ENCODE peak calls at places on chromosome X, in five cellular contexts. P is transverse colon; F is GOT3; N is stimulated activated CD4-positive, alpha-beta T cell treated with anti-CD3 and anti-CD28 coated beads, Interleukin-1b, Interleukin-23, amount 100 ng/mL, for 48 hours; V is GM23248. A is an unnamed sample.

GRCh38 chrX:274904-275475 is 6.2 kb upstream of the PLCXD1 start:
- DNase-seq in P (peak), F (no peak), N (no peak), V (no peak), A (no peak)

GRCh38 chrX:13940646-13941045 is 89.0 kb downstream of the GEMIN8 start:
- DNase-seq in P (no peak), F (no peak), N (no peak), V (no peak), A (no peak)

GRCh38 chrX:118062048-118062789 is 54.4 kb downstream of the KLHL13 start:
- DNase-seq in P (no peak), F (no peak), N (no peak), V (no peak), A (no peak)

GRCh38 chrX:47898024-47898423 is 61.3 kb downstream of the ZNF81 start:
- DNase-seq in P (no peak), F (no peak), N (no peak), V (no peak), A (no peak)

GRCh38 chrX:102599950-102600579 is 750 bp downstream of the ARMCX5 start:
- DNase-seq in P (no peak), F (no peak), N (no peak), V (peak), A (no peak)

GRCh38 chrX:35101901-35102300 is 159.3 kb downstream of the FAM47B start:
- DNase-seq in P (no peak), F (no peak), N (no peak), V (no peak), A (no peak)

GRCh38 chrX:86946569-86946968 is 571.0 kb upstream of the KLHL4 start:
- DNase-seq in P (no peak), F (no peak), N (no peak), V (peak), A (no peak)

GRCh38 chrX:13373027-13373806 is 53.4 kb upstream of the ATXN3L start:
- DNase-seq in P (no peak), F (no peak), N (peak), V (peak), A (no peak)

GRCh38 chrX:87896057-87896456 is 378.5 kb downstream of the KLHL4 start:
- DNase-seq in P (no peak), F (no peak), N (no peak), V (no peak), A (no peak)

GRCh38 chrX:7574325-7574724 is 268.6 kb upstream of the VCX start:
- DNase-seq in P (no peak), F (no peak), N (no peak), V (peak), A (no peak)

GRCh38 chrX:111505783-111506182 is 5.7 kb upstream of the SERTM2 start:
- DNase-seq in P (no peak), F (no peak), N (no peak), V (no peak), A (no peak)

GRCh38 chrX:105323951-105324350 is 103.5 kb upstream of the TEX13A start:
- DNase-seq in P (no peak), F (no peak), N (no peak), V (no peak), A (no peak)

GRCh38 chrX:126886997-126887396 is 67.5 kb downstream of the PRR32 start:
- DNase-seq in P (no peak), F (no peak), N (no peak), V (no peak), A (no peak)

GRCh38 chrX:112147206-112147605 is 64.6 kb upstream of the TRPC5 start:
- DNase-seq in P (no peak), F (no peak), N (no peak), V (peak), A (no peak)

GRCh38 chrX:106955004-106955772 is 35.0 kb downstream of the CLDN2 start:
- DNase-seq in P (no peak), F (no peak), N (no peak), V (peak), A (no peak)

GRCh38 chrX:46298821-46299220 is 246.4 kb downstream of the ZNF674 start:
- DNase-seq in P (no peak), F (no peak), N (no peak), V (peak), A (no peak)

GRCh38 chrX:49308604-49309269 is 5.3 kb downstream of the GAGE10 start:
- DNase-seq in P (no peak), F (no peak), N (no peak), V (peak), A (no peak)

GRCh38 chrX:48945517-48946348 is 11.7 kb downstream of the OTUD5 start:
- DNase-seq in P (peak), F (no peak), N (no peak), V (peak), A (no peak)

GRCh38 chrX:72262077-72262476 is 15.0 kb downstream of the RPS4X start:
- DNase-seq in P (no peak), F (no peak), N (no peak), V (no peak), A (no peak)

GRCh38 chrX:65127804-65128203 is 151.6 kb upstream of the ZC4H2 start:
- DNase-seq in P (no peak), F (no peak), N (no peak), V (peak), A (no peak)

GRCh38 chrX:38634665-38635064 is 73.3 kb downstream of the TSPAN7 start:
- DNase-seq in P (no peak), F (no peak), N (no peak), V (no peak), A (no peak)

GRCh38 chrX:123088930-123089329 is 95.1 kb upstream of the GRIA3 start:
- DNase-seq in P (no peak), F (no peak), N (no peak), V (no peak), A (no peak)

GRCh38 chrX:154605566-154605965 is 13.5 kb downstream of the CTAG1B start:
- DNase-seq in P (no peak), F (no peak), N (no peak), V (no peak), A (no peak)

GRCh38 chrX:97539970-97540519 is 656.3 kb downstream of the RPA4 start:
- DNase-seq in P (no peak), F (no peak), N (no peak), V (peak), A (no peak)

GRCh38 chrX:3348191-3348590 is 1.7 kb upstream of the MXRA5 start:
- DNase-seq in P (no peak), F (no peak), N (no peak), V (no peak), A (no peak)

GRCh38 chrX:65706041-65706828 is 38.8 kb downstream of the MSN start:
- DNase-seq in P (no peak), F (no peak), N (peak), V (peak), A (peak)

GRCh38 chrX:70168238-70169188 is 8.8 kb upstream of the DGAT2L6 start:
- DNase-seq in P (no peak), F (no peak), N (no peak), V (peak), A (no peak)

GRCh38 chrX:40006025-40007017 is 91.4 kb downstream of the BCOR start:
- DNase-seq in P (peak), F (no peak), N (no peak), V (peak), A (no peak)

GRCh38 chrX:116009871-116010710 is 160.5 kb upstream of the AGTR2 start:
- DNase-seq in P (peak), F (no peak), N (peak), V (no peak), A (no peak)